ENCODE peak calls at places on chromosomes 12 and 14, in six cellular contexts. Z, U, C, Q, Y and X are unnamed samples.

GRCh38 chr12:45688188-45688587 is 41.3 kb upstream of the ARID2 start:
- DNase-seq in Z (no peak), U (no peak), C (no peak), Q (no peak), Y (no peak), X (no peak)

GRCh38 chr12:75706786-75707605 is 195.6 kb upstream of the KRR1 start:
- DNase-seq in Z (no peak), U (peak), C (no peak), Q (no peak), Y (peak), X (no peak)

GRCh38 chr12:113099764-113100163 is 35.8 kb downstream of the RASAL1 start:
- DNase-seq in Z (no peak), U (no peak), C (no peak), Q (no peak), Y (no peak), X (no peak)

GRCh38 chr14:20539906-20540305 is 20.9 kb downstream of the RNASE9 start:
- DNase-seq in Z (no peak), U (no peak), C (no peak), Q (no peak), Y (no peak), X (no peak)

GRCh38 chr14:58152569-58152857 is 500 bp upstream of the ARMH4 start:
- DNase-seq in Z (no peak), U (no peak), C (no peak), Q (no peak), Y (no peak), X (no peak)

GRCh38 chr14:76812093-76812421 is 625 bp downstream of the ANGEL1 start:
- DNase-seq in Z (no peak), U (no peak), C (no peak), Q (no peak), Y (no peak), X (no peak)

GRCh38 chr12:45273717-45274271 is 57.9 kb downstream of the ANO6 start:
- DNase-seq in Z (peak), U (peak), C (no peak), Q (no peak), Y (peak), X (peak)

GRCh38 chr12:55972906-55973597 is 826 bp upstream of the RAB5B start:
- DNase-seq in Z (no peak), U (no peak), C (no peak), Q (no peak), Y (no peak), X (no peak)

GRCh38 chr12:84910549-84911241 is 1.9 kb downstream of the SLC6A15 start:
- DNase-seq in Z (no peak), U (peak), C (no peak), Q (no peak), Y (peak), X (no peak)

GRCh38 chr12:29187756-29188155 is 38.7 kb downstream of the FAR2 start:
- DNase-seq in Z (no peak), U (peak), C (no peak), Q (no peak), Y (peak), X (no peak)

GRCh38 chr12:3216726-3217682 is 139.8 kb downstream of the TSPAN9 start:
- DNase-seq in Z (no peak), U (peak), C (no peak), Q (no peak), Y (peak), X (no peak)

GRCh38 chr14:98173291-98173690 is 1098.7 kb downstream of the BCL11B start:
- DNase-seq in Z (no peak), U (no peak), C (no peak), Q (no peak), Y (no peak), X (no peak)

GRCh38 chr12:132186208-132186856 is 42.1 kb downstream of the NOC4L start:
- DNase-seq in Z (no peak), U (no peak), C (no peak), Q (no peak), Y (no peak), X (no peak)

GRCh38 chr14:65462411-65462810 is 49.9 kb downstream of the FUT8 start:
- DNase-seq in Z (peak), U (peak), C (no peak), Q (no peak), Y (peak), X (peak)

GRCh38 chr14:94571950-94572349 is 9.3 kb upstream of the SERPINA5 start:
- DNase-seq in Z (no peak), U (peak), C (no peak), Q (no peak), Y (peak), X (peak)

GRCh38 chr14:73741876-73742519 is 27.8 kb upstream of the PNMA1 start:
- DNase-seq in Z (no peak), U (no peak), C (no peak), Q (no peak), Y (no peak), X (no peak)

GRCh38 chr12:22262309-22262708 is 72.2 kb downstream of the ST8SIA1 start:
- DNase-seq in Z (no peak), U (peak), C (no peak), Q (no peak), Y (peak), X (no peak)

GRCh38 chr12:83224012-83224411 is 537.3 kb downstream of the TMTC2 start:
- DNase-seq in Z (no peak), U (no peak), C (peak), Q (no peak), Y (no peak), X (no peak)

GRCh38 chr14:99273025-99273723 is 1.2 kb upstream of the BCL11B start:
- DNase-seq in Z (no peak), U (no peak), C (no peak), Q (no peak), Y (no peak), X (no peak)

GRCh38 chr12:46131729-46132128 is 137.1 kb downstream of the SLC38A1 start:
- DNase-seq in Z (no peak), U (peak), C (no peak), Q (no peak), Y (peak), X (no peak)

GRCh38 chr14:70181276-70181675 is 7.5 kb downstream of the SLC8A3 start:
- DNase-seq in Z (no peak), U (no peak), C (no peak), Q (no peak), Y (no peak), X (no peak)

GRCh38 chr14:100737526-100737925 is 10.8 kb downstream of the DLK1 start:
- DNase-seq in Z (no peak), U (no peak), C (no peak), Q (no peak), Y (no peak), X (no peak)

GRCh38 chr12:77003244-77003643 is 62.1 kb downstream of the E2F7 start:
- DNase-seq in Z (no peak), U (peak), C (no peak), Q (no peak), Y (no peak), X (no peak)

GRCh38 chr14:85576161-85576560 is 46.2 kb downstream of the FLRT2 start:
- DNase-seq in Z (no peak), U (peak), C (no peak), Q (no peak), Y (no peak), X (no peak)

DNA sequence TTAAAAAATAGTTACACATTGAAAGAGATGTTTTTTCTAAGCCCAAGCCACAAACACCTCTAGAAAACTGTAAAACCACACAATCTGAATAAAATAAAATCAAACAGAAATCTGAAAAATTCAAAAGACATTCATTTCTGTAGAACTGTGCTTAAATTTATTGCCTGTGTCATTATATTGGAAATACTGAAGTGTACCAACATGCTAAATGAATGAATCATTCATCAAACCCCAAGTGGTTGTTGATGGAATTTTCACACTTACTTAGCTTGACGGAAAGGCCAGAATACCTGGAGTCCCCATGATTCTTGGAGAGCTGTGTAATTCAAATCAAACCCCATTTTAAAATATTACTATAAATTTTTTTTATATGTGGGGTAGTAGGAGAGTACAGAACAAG is 2.7 kb downstream of the KITLG start:
- DNase-seq in Z (no peak), U (no peak), C (no peak), Q (no peak), Y (peak), X (no peak)
- TF ChIP-seq CTCF in Z (no peak), U (peak), C (no peak), Q (peak), Y (peak), X (no peak)

DNA sequence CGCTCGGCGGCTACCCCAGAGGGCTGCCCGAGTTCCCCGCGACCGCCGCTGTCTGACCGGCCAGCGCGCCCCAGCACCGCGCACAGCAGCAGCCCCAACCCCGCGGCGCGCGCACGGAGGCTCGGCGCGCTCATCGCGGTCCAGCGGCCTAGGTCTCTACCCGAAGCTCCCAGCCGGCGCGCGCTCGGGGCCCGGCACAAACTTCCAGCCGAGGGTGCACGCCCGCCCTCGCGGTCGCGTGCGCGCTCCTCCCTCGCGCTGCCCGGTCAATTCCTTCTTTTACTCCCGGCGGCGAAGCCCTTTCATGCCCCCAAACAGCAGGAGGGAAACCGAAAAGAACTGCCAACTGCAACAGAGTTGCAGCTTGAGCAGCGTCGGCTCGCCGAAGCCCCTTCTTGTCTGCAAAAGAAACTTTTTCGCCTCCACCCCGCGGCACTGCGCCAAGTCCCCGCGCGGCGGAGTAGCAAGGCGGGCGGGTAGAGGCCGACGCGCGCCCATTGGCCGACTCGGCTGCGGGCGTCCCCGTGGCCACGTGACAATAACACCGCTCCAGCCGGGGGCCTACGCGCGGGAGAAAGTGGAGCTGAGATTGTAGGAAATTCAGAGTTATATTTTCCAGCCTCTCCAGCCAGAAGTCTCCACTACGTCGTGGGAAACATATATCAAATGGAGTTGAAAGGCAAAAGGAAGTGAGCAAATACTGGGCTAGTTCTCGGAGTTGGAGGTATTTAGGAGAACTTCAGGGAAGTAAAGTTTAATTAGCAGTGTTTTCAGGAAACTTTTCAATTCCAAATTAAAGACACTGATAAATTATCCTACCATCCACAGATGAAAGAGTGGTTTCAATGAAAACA is at the start of gene LRIG3:
- DNase-seq in Z (peak), U (peak), C (no peak), Q (peak), Y (peak), X (peak)
- H3K4me3 ChIP-seq in Z (peak), U (peak), C (peak), Q (peak), Y (peak), X (peak)

GRCh38 chr14:75427482-75428229 is at the start of gene JDP2:
- DNase-seq in Z (peak), U (peak), C (peak), Q (peak), Y (peak), X (peak)
- TF ChIP-seq CTCF in Z (peak), U (no peak), C (no peak), Q (peak), Y (no peak), X (no peak)

GRCh38 chr12:94183702-94184379 is 35.5 kb downstream of the PLXNC1 start:
- DNase-seq in Z (no peak), U (no peak), C (no peak), Q (no peak), Y (no peak), X (no peak)

GRCh38 chr12:94184995-94185711 is 36.8 kb downstream of the PLXNC1 start:
- DNase-seq in Z (no peak), U (no peak), C (no peak), Q (no peak), Y (no peak), X (no peak)

GRCh38 chr12:94187351-94187750 is 39.0 kb downstream of the PLXNC1 start:
- DNase-seq in Z (no peak), U (no peak), C (no peak), Q (no peak), Y (peak), X (no peak)

GRCh38 chr12:94186461-94187237 is 38.3 kb downstream of the PLXNC1 start:
- DNase-seq in Z (peak), U (peak), C (no peak), Q (peak), Y (peak), X (peak)

GRCh38 chr12:94185801-94186200 is 37.4 kb downstream of the PLXNC1 start:
- DNase-seq in Z (no peak), U (no peak), C (no peak), Q (no peak), Y (no peak), X (no peak)
- H3K4me3 ChIP-seq in Z (no peak), U (no peak), C (no peak), Q (no peak), Y (no peak), X (no peak)

DNA sequence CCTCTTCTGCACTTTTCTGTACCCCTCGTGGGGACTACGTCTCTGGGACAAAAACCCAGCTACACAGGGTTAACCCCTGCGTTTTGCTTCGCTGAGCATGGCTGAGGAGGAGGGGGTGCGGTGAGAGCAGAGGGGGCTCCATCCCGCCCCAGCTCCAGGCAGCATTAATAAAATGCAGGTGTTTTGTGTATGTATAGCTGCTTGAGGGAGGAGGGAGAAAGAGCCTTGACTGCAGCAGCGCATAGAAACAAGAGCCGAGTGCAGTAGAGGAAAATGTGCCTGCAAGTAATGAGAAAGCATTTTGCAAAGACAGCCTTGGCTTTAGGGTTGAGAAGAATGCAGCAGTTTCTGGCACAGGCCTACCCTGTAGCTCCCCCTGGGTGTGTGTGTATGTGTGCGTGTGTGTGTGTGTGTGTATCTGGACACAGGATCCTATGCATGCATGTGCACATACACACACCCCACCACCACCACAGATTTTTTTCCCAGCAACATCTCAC is 103.9 kb downstream of the ZFP36L1 start:
- DNase-seq in Z (no peak), U (peak), C (no peak), Q (no peak), Y (peak), X (no peak)
- TF ChIP-seq CTCF in Z (peak), U (peak), C (no peak), Q (no peak), Y (peak), X (no peak)

GRCh38 chr12:51954465-51955361 is 3.2 kb downstream of the ACVR1B start:
- DNase-seq in Z (no peak), U (peak), C (peak), Q (no peak), Y (peak), X (no peak)
- H3K4me3 ChIP-seq in Z (no peak), U (no peak), C (no peak), Q (peak), Y (no peak), X (no peak)

GRCh38 chr14:87888136-87888999 is 104.6 kb downstream of the GALC start:
- DNase-seq in Z (no peak), U (peak), C (no peak), Q (no peak), Y (peak), X (no peak)
- TF ChIP-seq CTCF in Z (peak), U (peak), C (peak), Q (peak), Y (peak), X (peak)